ENCODE peak calls at places on chromosome 20, in ten cellular contexts. P is bronchial epithelial cell, D is body of pancreas, Z is neural progenitor cell, N is tibial artery, G is hepatocyte, T is endothelial cell of umbilical vein, R is MM.1S, J is breast epithelium, V is mammary epithelial cell. S is an unnamed sample. For H3K27me3, the result is how much of the 10 kb centered on the place peaks cover.

GRCh38 chr20:61360940-61361339 is 108.9 kb downstream of the CDH4 start:
- DNase-seq in P (no peak), D (no peak), Z (no peak), N (no peak), G (no peak), T (no peak), R (no peak), J (no peak), V (no peak), S (no peak)

GRCh38 chr20:48015943-48016723 is 230.9 kb upstream of the SULF2 start:
- DNase-seq in P (no peak), D (no peak), Z (no peak), N (no peak), G (peak), T (no peak), R (no peak), J (no peak), V (peak), S (no peak)

GRCh38 chr20:52196845-52197244 is 5.3 kb upstream of the ZFP64 start:
- DNase-seq in P (no peak), D (no peak), Z (no peak), N (no peak), G (no peak), T (no peak), R (no peak), J (no peak), V (no peak), S (no peak)

GRCh38 chr20:49665796-49666195 is 47.9 kb downstream of the B4GALT5 start:
- DNase-seq in P (no peak), D (no peak), Z (no peak), N (no peak), G (no peak), T (no peak), R (no peak), J (no peak), V (no peak), S (no peak)

GRCh38 chr20:49385471-49385870 is 97.0 kb downstream of the KCNB1 start:
- DNase-seq in P (peak), D (no peak), Z (peak), N (no peak), G (peak), T (peak), R (peak), J (no peak), V (peak), S (no peak)

GRCh38 chr20:17327185-17327780 is 100.4 kb downstream of the PCSK2 start:
- DNase-seq in P (no peak), D (no peak), Z (peak), N (no peak), G (no peak), T (no peak), R (no peak), J (no peak), V (no peak), S (no peak)

GRCh38 chr20:49725694-49726093 is 12.0 kb upstream of the B4GALT5 start:
- DNase-seq in P (no peak), D (no peak), Z (no peak), N (no peak), G (no peak), T (no peak), R (no peak), J (no peak), V (no peak), S (no peak)

GRCh38 chr20:32203556-32204484 is 3.7 kb downstream of the PLAGL2 start:
- DNase-seq in P (peak), D (peak), Z (no peak), N (no peak), G (peak), T (no peak), R (no peak), J (no peak), V (peak), S (no peak)

GRCh38 chr20:61560361-61560853 is 308.3 kb downstream of the CDH4 start:
- DNase-seq in P (no peak), D (peak), Z (no peak), N (no peak), G (peak), T (no peak), R (no peak), J (no peak), V (peak), S (no peak)

GRCh38 chr20:51042657-51043247 is 19.8 kb upstream of the KCNG1 start:
- DNase-seq in P (no peak), D (no peak), Z (peak), N (no peak), G (no peak), T (no peak), R (no peak), J (peak), V (no peak), S (no peak)

GRCh38 chr20:44651507-44652373 is at the start of gene ADA:
- DNase-seq in P (peak), D (peak), Z (peak), N (peak), G (peak), T (peak), R (peak), J (no peak), V (peak), S (peak)

GRCh38 chr20:60057866-60058807 is 99.9 kb downstream of the CDH26 start:
- DNase-seq in P (peak), D (no peak), Z (peak), N (no peak), G (peak), T (no peak), R (no peak), J (no peak), V (no peak), S (peak)

GRCh38 chr20:50242863-50243609 is 52.4 kb downstream of the CEBPB start:
- DNase-seq in P (peak), D (peak), Z (no peak), N (no peak), G (no peak), T (no peak), R (no peak), J (peak), V (peak), S (no peak)

GRCh38 chr20:8788831-8789230 is 280.1 kb upstream of the PLCB4 start:
- DNase-seq in P (no peak), D (no peak), Z (peak), N (no peak), G (peak), T (no peak), R (no peak), J (no peak), V (no peak), S (no peak)

GRCh38 chr20:15253431-15253830 is 916.0 kb upstream of the FLRT3 start:
- DNase-seq in P (no peak), D (no peak), Z (no peak), N (no peak), G (no peak), T (no peak), R (no peak), J (no peak), V (no peak), S (no peak)

GRCh38 chr20:5364136-5364821 is 47.5 kb upstream of the PROKR2 start:
- DNase-seq in P (peak), D (no peak), Z (no peak), N (no peak), G (no peak), T (no peak), R (no peak), J (no peak), V (peak), S (no peak)

DNA sequence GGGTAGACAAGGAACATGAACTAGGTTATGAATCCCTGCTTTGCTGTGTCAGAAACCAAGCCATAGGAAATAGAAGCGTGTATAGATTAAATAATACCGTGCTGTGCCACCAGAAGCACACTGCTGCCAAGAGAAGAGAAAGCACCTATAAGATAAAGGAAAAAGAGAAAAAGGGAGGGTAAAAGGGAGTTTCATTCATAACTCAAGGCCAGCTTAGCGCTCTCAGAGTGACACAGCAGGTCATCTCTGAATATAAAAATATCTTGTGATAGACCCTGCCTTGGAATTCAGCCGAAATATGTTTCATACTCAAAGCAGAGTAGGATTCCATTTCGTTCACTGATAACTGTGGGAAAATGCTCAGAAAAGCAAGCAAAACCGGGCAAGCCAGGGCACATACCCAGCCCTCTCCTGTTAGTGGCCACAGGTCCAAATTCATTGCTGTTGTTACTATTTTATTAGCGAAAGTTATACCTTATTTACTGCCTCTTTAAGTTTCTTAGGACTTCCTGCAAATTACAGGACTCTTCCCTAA is 8.7 kb downstream of the JAG1 start:
- DNase-seq in P (peak), D (no peak), Z (no peak), N (no peak), G (no peak), T (peak), R (no peak), J (no peak), V (peak), S (no peak)
- H3K4me3 ChIP-seq in P (no peak), D (no peak), Z (peak), N (peak), G (no peak), T (no peak), R (no peak), J (peak), V (peak), S (no peak)

GRCh38 chr20:37471741-37472235 is 49.3 kb upstream of the NNAT start:
- DNase-seq in P (no peak), D (no peak), Z (no peak), N (no peak), G (no peak), T (no peak), R (no peak), J (no peak), V (no peak), S (no peak)
- H3K27me3 ChIP-seq in P (under half), D (under half), Z (under half), N (under half), G (under half), T (under half), R (under half), J (under half), V (under half), S (under half)

DNA sequence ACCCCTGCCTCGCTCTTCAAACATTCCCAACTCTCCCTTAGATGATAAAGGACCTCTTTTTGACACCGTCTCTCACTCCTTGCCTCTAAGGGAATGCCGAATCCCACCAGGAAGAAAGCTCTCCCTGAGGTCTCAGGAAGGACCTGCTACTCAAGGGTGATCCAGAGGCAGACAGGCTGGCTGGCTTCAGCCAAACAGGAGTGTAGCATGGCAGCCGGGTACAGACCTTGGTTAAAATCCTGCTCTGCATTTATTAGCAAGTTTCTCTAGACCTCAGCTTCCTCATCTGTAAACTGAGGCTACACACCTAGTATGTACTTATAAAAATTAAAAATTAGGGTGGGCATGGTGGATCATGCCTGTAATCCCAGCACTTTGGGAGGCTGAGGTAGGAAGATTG is 17.2 kb downstream of the MAP1LC3A start:
- DNase-seq in P (no peak), D (no peak), Z (no peak), N (no peak), G (no peak), T (no peak), R (no peak), J (no peak), V (no peak), S (no peak)
- H3K4me3 ChIP-seq in P (no peak), D (no peak), Z (no peak), N (no peak), G (no peak), T (no peak), R (no peak), J (no peak), V (no peak), S (no peak)

DNA sequence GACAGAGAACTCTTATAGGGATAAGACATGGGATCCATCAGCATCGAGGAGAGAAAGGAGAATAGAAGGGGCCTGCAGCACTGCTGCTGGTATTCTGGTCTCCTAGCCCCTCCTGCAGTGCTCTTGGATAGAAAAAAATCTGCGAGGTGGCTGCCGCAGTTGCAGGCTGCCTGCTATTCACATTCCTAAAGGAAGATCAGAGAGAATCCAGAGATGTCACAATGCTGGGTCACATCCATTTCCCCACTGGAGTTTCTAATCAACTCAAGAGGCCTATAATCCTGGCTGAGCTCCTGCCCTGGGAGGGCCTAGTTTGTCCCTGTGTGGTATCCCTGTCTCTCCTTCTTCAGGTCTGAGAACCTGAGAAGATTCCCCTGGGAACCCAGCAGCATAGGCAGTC is 357.8 kb downstream of the MAFB start:
- DNase-seq in P (no peak), D (no peak), Z (no peak), N (no peak), G (no peak), T (no peak), R (no peak), J (no peak), V (no peak), S (no peak)
- H3K27me3 ChIP-seq in P (under half), D (under half), Z (under half), N (under half), G (under half), T (under half), R (under half), J (under half), V (under half), S (under half)

GRCh38 chr20:57619053-57619831 is 984 bp downstream of the ZBP1 start:
- DNase-seq in P (no peak), D (no peak), Z (no peak), N (peak), G (no peak), T (no peak), R (peak), J (no peak), V (no peak), S (peak)
- H3K4me3 ChIP-seq in P (no peak), D (no peak), Z (no peak), N (no peak), G (no peak), T (no peak), R (peak), J (no peak), V (no peak), S (peak)

GRCh38 chr20:22408521-22409402 is 175.6 kb downstream of the FOXA2 start:
- DNase-seq in P (peak), D (no peak), Z (no peak), N (no peak), G (no peak), T (no peak), R (no peak), J (no peak), V (no peak), S (no peak)
- H3K27me3 ChIP-seq in P (under half), D (under half), Z (half or more), N (under half), G (under half), T (under half), R (under half), J (under half), V (under half), S (under half)

DNA sequence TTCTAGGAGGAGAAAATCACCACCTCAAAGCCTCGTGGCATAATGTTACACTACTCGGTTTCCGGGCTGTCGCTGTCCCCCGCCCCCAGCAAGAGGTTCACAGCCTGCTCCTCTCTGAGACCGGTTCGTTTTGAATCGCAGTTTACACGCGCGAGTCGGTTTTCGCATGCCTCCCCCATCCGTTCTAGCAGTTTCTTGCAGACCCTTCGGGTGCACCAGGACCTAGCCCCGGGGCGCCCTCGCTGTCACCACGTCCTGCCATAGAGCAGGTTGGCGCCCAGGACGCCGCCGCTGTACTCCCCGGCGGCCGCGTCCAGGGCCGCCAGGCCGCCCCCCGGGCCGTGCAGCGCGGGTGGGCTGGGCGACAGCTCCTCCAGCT is 1.7 kb downstream of the NKX2-4 start:
- DNase-seq in P (no peak), D (no peak), Z (peak), N (no peak), G (peak), T (no peak), R (no peak), J (no peak), V (no peak), S (peak)
- H3K4me3 ChIP-seq in P (no peak), D (no peak), Z (no peak), N (no peak), G (no peak), T (no peak), R (no peak), J (peak), V (no peak), S (no peak)

GRCh38 chr20:56805313-56805712 is 176.2 kb downstream of the TFAP2C start:
- DNase-seq in P (no peak), D (no peak), Z (no peak), N (no peak), G (no peak), T (no peak), R (no peak), J (no peak), V (no peak), S (no peak)
- H3K27me3 ChIP-seq in P (under half), D (under half), Z (under half), N (under half), G (under half), T (under half), R (under half), J (under half), V (under half), S (under half)

GRCh38 chr20:41006936-41007871 is 21.4 kb upstream of the TOP1 start:
- DNase-seq in P (no peak), D (no peak), Z (no peak), N (peak), G (no peak), T (no peak), R (no peak), J (no peak), V (no peak), S (no peak)

GRCh38 chr20:41006126-41006935 is 22.3 kb upstream of the TOP1 start:
- DNase-seq in P (no peak), D (no peak), Z (no peak), N (peak), G (no peak), T (no peak), R (no peak), J (no peak), V (no peak), S (no peak)

GRCh38 chr20:41004561-41005360 is 23.9 kb upstream of the TOP1 start:
- DNase-seq in P (peak), D (no peak), Z (no peak), N (peak), G (no peak), T (peak), R (no peak), J (no peak), V (peak), S (no peak)

GRCh38 chr20:41003143-41003932 is 25.3 kb upstream of the TOP1 start:
- DNase-seq in P (peak), D (peak), Z (no peak), N (peak), G (peak), T (peak), R (no peak), J (peak), V (peak), S (peak)

DNA sequence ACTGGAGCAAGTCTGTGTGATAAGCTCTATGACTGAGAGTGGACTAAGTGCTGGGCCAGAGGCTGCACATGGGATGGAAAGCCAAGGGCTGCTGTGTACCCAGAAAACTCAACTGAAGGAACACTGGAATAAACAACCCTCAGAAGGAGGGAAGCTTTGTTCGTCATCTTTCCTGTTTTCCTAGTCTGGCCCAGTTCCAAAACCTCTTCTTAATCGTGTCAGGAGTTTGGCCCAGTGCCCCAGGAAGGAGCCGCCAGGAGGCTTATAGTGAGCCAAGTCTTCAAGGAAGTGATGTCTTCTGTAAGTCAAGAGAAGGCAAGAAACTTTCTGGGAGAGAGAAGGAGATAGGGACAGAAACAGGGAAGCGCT is 23.3 kb upstream of the TOP1 start:
- DNase-seq in P (peak), D (peak), Z (no peak), N (peak), G (peak), T (peak), R (no peak), J (peak), V (peak), S (no peak)
- H3K4me3 ChIP-seq in P (no peak), D (no peak), Z (no peak), N (no peak), G (no peak), T (no peak), R (no peak), J (no peak), V (no peak), S (no peak)

GRCh38 chr20:62717933-62718332 is 9.3 kb downstream of the NTSR1 start:
- DNase-seq in P (no peak), D (no peak), Z (no peak), N (no peak), G (no peak), T (no peak), R (no peak), J (no peak), V (no peak), S (no peak)
- H3K27me3 ChIP-seq in P (under half), D (under half), Z (under half), N (under half), G (under half), T (under half), R (half or more), J (under half), V (under half), S (under half)

S was measured in CD8-positive, alpha-beta T cell.